ENCODE peak calls at places on chromosomes 6 and 20, in seven cellular contexts. One of them, this sample, is unnamed.

GRCh38 chr20:9369557-9369956 is 144.8 kb upstream of the LAMP5 start:
- DNase-seq in adrenal gland: no peak
- DNase-seq in stomach: no peak
- DNase-seq in HCT116: no peak
- DNase-seq in body of pancreas: no peak
- DNase-seq in gastrocnemius medialis: no peak
- DNase-seq in IMR-90: no peak
- DNase-seq in this sample: no peak

GRCh38 chr6:156809034-156809433 is 31.9 kb downstream of the ARID1B start:
- DNase-seq in body of pancreas: no peak
- DNase-seq in HCT116: no peak
- DNase-seq in stomach: no peak
- DNase-seq in gastrocnemius medialis: peak; percentile 69
- DNase-seq in IMR-90: peak; percentile 55
- DNase-seq in adrenal gland: no peak
- DNase-seq in this sample: no peak

GRCh38 chr20:48192109-48192508 is 406.8 kb upstream of the SULF2 start:
- DNase-seq in stomach: no peak
- DNase-seq in IMR-90: no peak
- DNase-seq in gastrocnemius medialis: no peak
- DNase-seq in body of pancreas: no peak
- DNase-seq in adrenal gland: no peak
- DNase-seq in HCT116: no peak
- DNase-seq in this sample: no peak

GRCh38 chr20:45890077-45890996 is 671 bp downstream of the NEURL2 start:
- DNase-seq in adrenal gland: peak; percentile 71
- DNase-seq in body of pancreas: peak; percentile 89
- DNase-seq in HCT116: no peak
- DNase-seq in IMR-90: peak; percentile 78
- DNase-seq in stomach: peak; percentile 83
- DNase-seq in gastrocnemius medialis: peak; percentile 77
- DNase-seq in this sample: peak; percentile 92

GRCh38 chr6:38695227-38695900 is 7.6 kb downstream of the GLO1 start:
- DNase-seq in IMR-90: no peak
- DNase-seq in gastrocnemius medialis: no peak
- DNase-seq in stomach: no peak
- DNase-seq in body of pancreas: no peak
- DNase-seq in adrenal gland: no peak
- DNase-seq in HCT116: no peak
- DNase-seq in this sample: no peak

GRCh38 chr6:39812496-39812852 is 20.3 kb downstream of the DAAM2 start:
- DNase-seq in HCT116: no peak
- DNase-seq in adrenal gland: no peak
- DNase-seq in stomach: no peak
- DNase-seq in gastrocnemius medialis: no peak
- DNase-seq in body of pancreas: no peak
- DNase-seq in IMR-90: no peak
- DNase-seq in this sample: no peak

GRCh38 chr6:35011096-35012041 is 122.3 kb downstream of the ANKS1A start:
- DNase-seq in HCT116: no peak
- DNase-seq in adrenal gland: no peak
- DNase-seq in body of pancreas: no peak
- DNase-seq in stomach: no peak
- DNase-seq in IMR-90: no peak
- DNase-seq in gastrocnemius medialis: no peak
- DNase-seq in this sample: no peak

GRCh38 chr6:55040102-55040848 is 134.0 kb upstream of the HCRTR2 start:
- DNase-seq in gastrocnemius medialis: no peak
- DNase-seq in adrenal gland: no peak
- DNase-seq in HCT116: no peak
- DNase-seq in body of pancreas: no peak
- DNase-seq in stomach: no peak
- DNase-seq in IMR-90: peak; percentile 96
- DNase-seq in this sample: no peak

GRCh38 chr20:4894981-4895381 is 106.3 kb downstream of the SLC23A2 start:
- DNase-seq in body of pancreas: no peak
- DNase-seq in HCT116: no peak
- DNase-seq in adrenal gland: no peak
- DNase-seq in gastrocnemius medialis: no peak
- DNase-seq in stomach: no peak
- DNase-seq in IMR-90: no peak
- DNase-seq in this sample: no peak

GRCh38 chr6:106908386-106908840 is 66.1 kb downstream of the CD24 start:
- DNase-seq in gastrocnemius medialis: no peak
- DNase-seq in stomach: no peak
- DNase-seq in HCT116: no peak
- DNase-seq in adrenal gland: no peak
- DNase-seq in IMR-90: no peak
- DNase-seq in body of pancreas: no peak
- DNase-seq in this sample: no peak

GRCh38 chr20:63955281-63955845 is 853 bp downstream of the UCKL1 start:
- DNase-seq in IMR-90: no peak
- DNase-seq in stomach: no peak
- DNase-seq in adrenal gland: no peak
- DNase-seq in HCT116: no peak
- DNase-seq in body of pancreas: peak; percentile 54
- DNase-seq in gastrocnemius medialis: peak; percentile 45
- DNase-seq in this sample: peak; percentile 58

GRCh38 chr20:53599910-53600632 is 6.4 kb upstream of the ZNF217 start:
- DNase-seq in stomach: peak; percentile 11
- DNase-seq in gastrocnemius medialis: no peak
- DNase-seq in body of pancreas: no peak
- DNase-seq in IMR-90: no peak
- DNase-seq in adrenal gland: peak; percentile 7
- DNase-seq in HCT116: no peak
- DNase-seq in this sample: no peak

GRCh38 chr20:51420111-51420510 is 122.4 kb downstream of the NFATC2 start:
- DNase-seq in gastrocnemius medialis: no peak
- DNase-seq in body of pancreas: no peak
- DNase-seq in HCT116: no peak
- DNase-seq in stomach: no peak
- DNase-seq in IMR-90: peak; percentile 62
- DNase-seq in adrenal gland: no peak
- DNase-seq in this sample: no peak

GRCh38 chr20:34127787-34128186 is 15.7 kb upstream of the EIF2S2 start:
- DNase-seq in body of pancreas: no peak
- DNase-seq in adrenal gland: no peak
- DNase-seq in IMR-90: no peak
- DNase-seq in stomach: no peak
- DNase-seq in gastrocnemius medialis: no peak
- DNase-seq in HCT116: no peak
- DNase-seq in this sample: no peak

GRCh38 chr20:32480361-32481199 is 104.6 kb downstream of the NOL4L start:
- DNase-seq in IMR-90: peak; percentile 44
- DNase-seq in stomach: no peak
- DNase-seq in gastrocnemius medialis: no peak
- DNase-seq in HCT116: no peak
- DNase-seq in body of pancreas: no peak
- DNase-seq in adrenal gland: no peak
- DNase-seq in this sample: no peak

GRCh38 chr20:1312904-1313235 is 16.1 kb downstream of the SDCBP2 start:
- DNase-seq in gastrocnemius medialis: no peak
- DNase-seq in IMR-90: no peak
- DNase-seq in adrenal gland: no peak
- DNase-seq in HCT116: no peak
- DNase-seq in stomach: no peak
- DNase-seq in body of pancreas: no peak
- DNase-seq in this sample: no peak

GRCh38 chr20:51491393-51491792 is 51.1 kb downstream of the NFATC2 start:
- DNase-seq in HCT116: no peak
- DNase-seq in adrenal gland: no peak
- DNase-seq in IMR-90: no peak
- DNase-seq in stomach: no peak
- DNase-seq in body of pancreas: no peak
- DNase-seq in gastrocnemius medialis: no peak
- DNase-seq in this sample: no peak

GRCh38 chr6:119312875-119313338 is 36.7 kb downstream of the MAN1A1 start:
- DNase-seq in body of pancreas: no peak
- DNase-seq in stomach: no peak
- DNase-seq in gastrocnemius medialis: no peak
- DNase-seq in HCT116: no peak
- DNase-seq in IMR-90: no peak
- DNase-seq in adrenal gland: no peak
- DNase-seq in this sample: no peak

GRCh38 chr20:31560900-31561598 is 44.0 kb upstream of the ID1 start:
- DNase-seq in stomach: peak; percentile 47
- DNase-seq in adrenal gland: peak; percentile 72
- DNase-seq in gastrocnemius medialis: peak; percentile 92
- DNase-seq in HCT116: peak; percentile 91
- DNase-seq in body of pancreas: no peak
- DNase-seq in IMR-90: peak; percentile 98
- DNase-seq in this sample: no peak

GRCh38 chr20:48623176-48623905 is 204.5 kb downstream of the PREX1 start:
- DNase-seq in IMR-90: no peak
- DNase-seq in body of pancreas: no peak
- DNase-seq in HCT116: no peak
- DNase-seq in adrenal gland: no peak
- DNase-seq in stomach: no peak
- DNase-seq in gastrocnemius medialis: no peak
- DNase-seq in this sample: no peak

GRCh38 chr6:106574729-106575458 is 54.4 kb downstream of the RTN4IP1 start:
- DNase-seq in stomach: no peak
- DNase-seq in IMR-90: peak; percentile 70
- DNase-seq in HCT116: peak; percentile 73
- DNase-seq in adrenal gland: peak; percentile 44
- DNase-seq in body of pancreas: no peak
- DNase-seq in gastrocnemius medialis: peak; percentile 74
- DNase-seq in this sample: no peak

GRCh38 chr20:25014816-25015215 is 22.3 kb upstream of the APMAP start:
- DNase-seq in gastrocnemius medialis: no peak
- DNase-seq in adrenal gland: no peak
- DNase-seq in stomach: peak; percentile 24
- DNase-seq in HCT116: no peak
- DNase-seq in body of pancreas: peak; percentile 4
- DNase-seq in IMR-90: no peak
- DNase-seq in this sample: peak; percentile 10

GRCh38 chr20:25017257-25017803 is 24.8 kb upstream of the APMAP start:
- DNase-seq in adrenal gland: no peak
- DNase-seq in IMR-90: no peak
- DNase-seq in stomach: peak; percentile 98
- DNase-seq in HCT116: no peak
- DNase-seq in body of pancreas: peak; percentile 100
- DNase-seq in gastrocnemius medialis: peak; percentile 78
- DNase-seq in this sample: no peak

GRCh38 chr20:25016471-25016870 is 23.9 kb upstream of the APMAP start:
- DNase-seq in gastrocnemius medialis: peak; percentile 7
- DNase-seq in adrenal gland: no peak
- DNase-seq in IMR-90: no peak
- DNase-seq in HCT116: no peak
- DNase-seq in stomach: peak; percentile 23
- DNase-seq in body of pancreas: peak; percentile 6
- DNase-seq in this sample: peak; percentile 8

GRCh38 chr20:25013478-25014380 is 21.2 kb upstream of the APMAP start:
- DNase-seq in body of pancreas: peak; percentile 5
- DNase-seq in adrenal gland: no peak
- DNase-seq in HCT116: no peak
- DNase-seq in gastrocnemius medialis: no peak
- DNase-seq in IMR-90: no peak
- DNase-seq in stomach: peak; percentile 20
- DNase-seq in this sample: peak; percentile 13

DNA sequence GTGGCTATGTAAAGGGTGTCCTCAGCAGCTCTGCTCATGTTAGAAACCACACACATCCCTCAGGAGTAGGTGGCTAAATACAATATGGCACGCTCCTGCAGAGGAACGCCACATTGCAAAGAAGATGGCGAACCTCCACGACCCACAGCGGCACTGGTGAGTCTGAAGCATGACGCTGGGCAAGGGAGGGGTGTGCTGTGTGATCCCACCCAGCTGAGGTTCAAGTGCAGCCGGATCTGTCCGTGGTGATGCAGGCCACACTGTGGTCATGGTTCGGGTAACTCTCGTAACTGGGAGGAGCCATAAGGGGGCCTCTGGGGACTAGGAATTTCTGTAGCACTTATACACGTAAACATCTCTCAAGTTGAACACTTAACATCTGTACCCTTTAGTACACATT is 23.4 kb upstream of the APMAP start:
- DNase-seq in adrenal gland: no peak
- DNase-seq in IMR-90: no peak
- DNase-seq in body of pancreas: peak; percentile 4
- DNase-seq in HCT116: no peak
- DNase-seq in stomach: peak; percentile 22
- DNase-seq in gastrocnemius medialis: peak; percentile 11
- DNase-seq in this sample: no peak
- TF ChIP-seq POLR2A in adrenal gland: no peak
- TF ChIP-seq POLR2A in IMR-90: no peak
- TF ChIP-seq POLR2A in body of pancreas: no peak
- TF ChIP-seq POLR2A in HCT116: no peak
- TF ChIP-seq POLR2A in stomach: no peak
- TF ChIP-seq POLR2A in gastrocnemius medialis: no peak
- TF ChIP-seq POLR2A in this sample: no peak

GRCh38 chr6:28775052-28775376 is 148.8 kb downstream of the TRIM27 start:
- DNase-seq in HCT116: no peak
- DNase-seq in body of pancreas: no peak
- DNase-seq in gastrocnemius medialis: no peak
- DNase-seq in stomach: no peak
- DNase-seq in IMR-90: no peak
- DNase-seq in adrenal gland: no peak
- DNase-seq in this sample: no peak

GRCh38 chr6:28771401-28772267 is 152.2 kb downstream of the TRIM27 start:
- DNase-seq in HCT116: no peak
- DNase-seq in IMR-90: no peak
- DNase-seq in stomach: no peak
- DNase-seq in gastrocnemius medialis: no peak
- DNase-seq in adrenal gland: no peak
- DNase-seq in body of pancreas: no peak
- DNase-seq in this sample: no peak

GRCh38 chr6:28770732-28771131 is 153.1 kb downstream of the TRIM27 start:
- DNase-seq in IMR-90: no peak
- DNase-seq in HCT116: no peak
- DNase-seq in adrenal gland: no peak
- DNase-seq in gastrocnemius medialis: no peak
- DNase-seq in body of pancreas: no peak
- DNase-seq in stomach: no peak
- DNase-seq in this sample: no peak

GRCh38 chr6:28774292-28775051 is 149.3 kb downstream of the TRIM27 start:
- DNase-seq in stomach: no peak
- DNase-seq in body of pancreas: no peak
- DNase-seq in IMR-90: no peak
- DNase-seq in HCT116: no peak
- DNase-seq in adrenal gland: no peak
- DNase-seq in gastrocnemius medialis: no peak
- DNase-seq in this sample: no peak

GRCh38 chr6:28772480-28773381 is 151.1 kb downstream of the TRIM27 start:
- DNase-seq in gastrocnemius medialis: no peak
- DNase-seq in HCT116: peak; percentile 58
- DNase-seq in stomach: no peak
- DNase-seq in body of pancreas: no peak
- DNase-seq in adrenal gland: no peak
- DNase-seq in IMR-90: no peak
- DNase-seq in this sample: no peak
- H3K9me3 ChIP-seq in gastrocnemius medialis: no peaks in the 10 kb centered on the region
- H3K9me3 ChIP-seq in HCT116: no peaks in the 10 kb centered on the region
- H3K9me3 ChIP-seq in stomach: peaks cover 37% of the 10 kb centered on the region
- H3K9me3 ChIP-seq in body of pancreas: no peaks in the 10 kb centered on the region
- H3K9me3 ChIP-seq in adrenal gland: no peaks in the 10 kb centered on the region
- H3K9me3 ChIP-seq in IMR-90: no peaks in the 10 kb centered on the region
- H3K9me3 ChIP-seq in this sample: no peaks in the 10 kb centered on the region

GRCh38 chr6:21666788-21667681 is 73.5 kb downstream of the SOX4 start:
- DNase-seq in HCT116: no peak
- DNase-seq in gastrocnemius medialis: no peak
- DNase-seq in stomach: no peak
- DNase-seq in adrenal gland: no peak
- DNase-seq in IMR-90: no peak
- DNase-seq in body of pancreas: no peak
- DNase-seq in this sample: no peak
- H3K4me3 ChIP-seq in HCT116: no peak overlapping the region
- H3K4me3 ChIP-seq in gastrocnemius medialis: peak overlapping the region; percentile 58
- H3K4me3 ChIP-seq in stomach: peak overlapping the region; percentile 46
- H3K4me3 ChIP-seq in adrenal gland: no peak overlapping the region
- H3K4me3 ChIP-seq in IMR-90: peak overlapping the region; percentile 74
- H3K4me3 ChIP-seq in body of pancreas: peak overlapping the region; percentile 9
- H3K4me3 ChIP-seq in this sample: peak overlapping the region; percentile 51

GRCh38 chr6:79548310-79548709 is 11.1 kb upstream of the LCA5 start:
- DNase-seq in IMR-90: no peak
- DNase-seq in adrenal gland: no peak
- DNase-seq in HCT116: no peak
- DNase-seq in stomach: no peak
- DNase-seq in body of pancreas: no peak
- DNase-seq in gastrocnemius medialis: no peak
- DNase-seq in this sample: no peak
- TF ChIP-seq POLR2A in IMR-90: no peak
- TF ChIP-seq POLR2A in adrenal gland: no peak
- TF ChIP-seq POLR2A in HCT116: no peak
- TF ChIP-seq POLR2A in stomach: no peak
- TF ChIP-seq POLR2A in body of pancreas: no peak
- TF ChIP-seq POLR2A in gastrocnemius medialis: no peak
- TF ChIP-seq POLR2A in this sample: no peak

This sample was measured in heart left ventricle.